ENCODE peak calls at places on chromosomes 13 and 19, in six cellular contexts. C, I, N, E, P and L are unnamed samples.

GRCh38 chr13:33057019-33057785 is 41.0 kb downstream of the KL start:
- DNase-seq in C (peak), I (no peak), N (no peak), E (peak), P (peak), L (peak)

GRCh38 chr13:110553417-110553816 is 8.1 kb downstream of the RAB20 start:
- DNase-seq in C (no peak), I (no peak), N (no peak), E (no peak), P (no peak), L (no peak)

GRCh38 chr13:44197791-44198770 is 175.5 kb upstream of the SERP2 start:
- DNase-seq in C (peak), I (no peak), N (no peak), E (no peak), P (no peak), L (peak)

GRCh38 chr13:38819053-38819452 is 132.2 kb downstream of the FREM2 start:
- DNase-seq in C (no peak), I (no peak), N (no peak), E (no peak), P (no peak), L (no peak)

GRCh38 chr13:34044660-34045080 is 226.7 kb downstream of the RFC3 start:
- DNase-seq in C (peak), I (no peak), N (no peak), E (no peak), P (no peak), L (peak)

GRCh38 chr13:98313938-98314292 is 136.8 kb upstream of the RNF113B start:
- DNase-seq in C (no peak), I (no peak), N (no peak), E (no peak), P (no peak), L (no peak)

GRCh38 chr13:24802074-24802473 is 38.1 kb downstream of the RNF17 start:
- DNase-seq in C (no peak), I (no peak), N (no peak), E (no peak), P (no peak), L (peak)

GRCh38 chr13:110565296-110565695 is 3.8 kb upstream of the RAB20 start:
- DNase-seq in C (no peak), I (no peak), N (no peak), E (no peak), P (peak), L (no peak)

GRCh38 chr13:100506600-100507422 is 81.8 kb downstream of the GGACT start:
- DNase-seq in C (no peak), I (no peak), N (no peak), E (no peak), P (no peak), L (no peak)

GRCh38 chr13:51801631-51802099 is 2.3 kb downstream of the DHRS12 start:
- DNase-seq in C (no peak), I (no peak), N (no peak), E (peak), P (peak), L (no peak)

GRCh38 chr19:3698386-3698950 is 1.8 kb downstream of the PIP5K1C start:
- DNase-seq in C (peak), I (no peak), N (no peak), E (no peak), P (no peak), L (peak)

GRCh38 chr13:39586142-39586541 is 16.9 kb downstream of the LHFPL6 start:
- DNase-seq in C (no peak), I (no peak), N (no peak), E (no peak), P (no peak), L (no peak)

GRCh38 chr13:76672422-76672821 is 213.8 kb downstream of the KCTD12 start:
- DNase-seq in C (peak), I (no peak), N (no peak), E (no peak), P (no peak), L (no peak)

GRCh38 chr19:10764340-10764894 is 46.5 kb downstream of the DNM2 start:
- DNase-seq in C (no peak), I (no peak), N (no peak), E (no peak), P (no peak), L (no peak)

GRCh38 chr19:2387367-2388288 is 27.6 kb downstream of the TMPRSS9 start:
- DNase-seq in C (no peak), I (no peak), N (no peak), E (no peak), P (no peak), L (no peak)

GRCh38 chr13:49958321-49958720 is 22.2 kb upstream of the SPRYD7 start:
- DNase-seq in C (peak), I (no peak), N (no peak), E (no peak), P (no peak), L (no peak)

GRCh38 chr19:48881741-48882657 is 9.8 kb downstream of the PPP1R15A start:
- DNase-seq in C (no peak), I (peak), N (peak), E (no peak), P (peak), L (peak)

GRCh38 chr19:8253678-8254077 is 44.5 kb downstream of the CERS4 start:
- DNase-seq in C (peak), I (no peak), N (no peak), E (no peak), P (no peak), L (no peak)

GRCh38 chr19:34499155-34499834 is 17.7 kb downstream of the WTIP start:
- DNase-seq in C (no peak), I (no peak), N (no peak), E (no peak), P (no peak), L (no peak)

GRCh38 chr13:34577051-34577450 is 365.0 kb upstream of the NBEA start:
- DNase-seq in C (no peak), I (no peak), N (no peak), E (no peak), P (no peak), L (peak)

GRCh38 chr19:575527-576506 is 3.4 kb downstream of the BSG start:
- DNase-seq in C (peak), I (no peak), N (no peak), E (no peak), P (no peak), L (no peak)

GRCh38 chr19:577439-578392 is 5.3 kb downstream of the BSG start:
- DNase-seq in C (no peak), I (no peak), N (no peak), E (no peak), P (no peak), L (no peak)

GRCh38 chr19:574658-575526 is 2.5 kb downstream of the BSG start:
- DNase-seq in C (peak), I (no peak), N (no peak), E (no peak), P (no peak), L (peak)

GRCh38 chr19:579111-579841 is 6.9 kb downstream of the BSG start:
- DNase-seq in C (no peak), I (no peak), N (no peak), E (no peak), P (no peak), L (no peak)

DNA sequence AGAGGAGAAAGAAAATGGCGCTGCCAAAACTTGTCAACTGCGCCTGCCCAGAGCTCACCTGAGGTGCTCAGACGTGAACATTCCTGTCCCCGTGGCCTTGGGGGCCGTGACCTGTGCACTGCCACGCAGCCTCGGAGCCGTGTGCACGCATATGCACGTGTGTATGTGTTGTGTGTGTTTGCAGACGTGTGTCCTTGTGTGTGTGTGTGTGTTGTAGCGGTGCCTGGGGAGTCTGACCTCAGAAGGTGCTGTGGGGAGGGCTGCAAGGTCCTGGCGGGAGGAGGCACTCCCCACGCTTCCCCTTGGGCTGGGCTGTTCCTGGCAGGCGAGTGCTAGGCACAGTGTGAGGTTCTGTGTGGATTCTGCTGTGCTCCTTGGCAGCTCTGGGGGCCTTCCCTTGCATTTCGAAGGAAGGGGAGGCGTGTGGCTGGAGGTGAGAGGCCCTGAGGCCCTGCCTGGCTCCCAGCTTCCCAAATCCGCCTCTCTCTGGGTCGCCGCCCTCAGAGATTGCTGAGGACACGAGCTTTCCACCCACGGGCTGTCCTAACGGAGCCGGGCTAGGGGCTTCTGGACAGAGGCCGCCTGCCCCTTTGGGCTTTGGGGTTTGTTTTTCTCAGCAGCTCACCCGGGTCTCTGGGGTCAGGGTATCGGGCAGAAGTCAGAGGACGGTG is 4.5 kb downstream of the BSG start:
- DNase-seq in C (no peak), I (no peak), N (no peak), E (no peak), P (no peak), L (no peak)
- H2BK5ac ChIP-seq in C (no peak), I (peak), N (no peak), E (peak), P (no peak), L (no peak)

GRCh38 chr19:18712981-18713380 is 29.5 kb downstream of the CRTC1 start:
- DNase-seq in C (peak), I (no peak), N (no peak), E (no peak), P (peak), L (peak)
- H3K27ac ChIP-seq in C (no peak), I (no peak), N (no peak), E (no peak), P (no peak), L (no peak)

GRCh38 chr19:13165091-13165997 is 15.1 kb downstream of the IER2 start:
- DNase-seq in C (no peak), I (no peak), N (no peak), E (no peak), P (peak), L (peak)

GRCh38 chr19:13163609-13164364 is 13.6 kb downstream of the IER2 start:
- DNase-seq in C (peak), I (peak), N (peak), E (peak), P (peak), L (peak)

GRCh38 chr19:13160557-13160956 is 10.3 kb downstream of the IER2 start:
- DNase-seq in C (peak), I (no peak), N (no peak), E (no peak), P (no peak), L (peak)

GRCh38 chr19:13162749-13163608 is 12.8 kb downstream of the IER2 start:
- DNase-seq in C (peak), I (peak), N (peak), E (peak), P (peak), L (peak)

DNA sequence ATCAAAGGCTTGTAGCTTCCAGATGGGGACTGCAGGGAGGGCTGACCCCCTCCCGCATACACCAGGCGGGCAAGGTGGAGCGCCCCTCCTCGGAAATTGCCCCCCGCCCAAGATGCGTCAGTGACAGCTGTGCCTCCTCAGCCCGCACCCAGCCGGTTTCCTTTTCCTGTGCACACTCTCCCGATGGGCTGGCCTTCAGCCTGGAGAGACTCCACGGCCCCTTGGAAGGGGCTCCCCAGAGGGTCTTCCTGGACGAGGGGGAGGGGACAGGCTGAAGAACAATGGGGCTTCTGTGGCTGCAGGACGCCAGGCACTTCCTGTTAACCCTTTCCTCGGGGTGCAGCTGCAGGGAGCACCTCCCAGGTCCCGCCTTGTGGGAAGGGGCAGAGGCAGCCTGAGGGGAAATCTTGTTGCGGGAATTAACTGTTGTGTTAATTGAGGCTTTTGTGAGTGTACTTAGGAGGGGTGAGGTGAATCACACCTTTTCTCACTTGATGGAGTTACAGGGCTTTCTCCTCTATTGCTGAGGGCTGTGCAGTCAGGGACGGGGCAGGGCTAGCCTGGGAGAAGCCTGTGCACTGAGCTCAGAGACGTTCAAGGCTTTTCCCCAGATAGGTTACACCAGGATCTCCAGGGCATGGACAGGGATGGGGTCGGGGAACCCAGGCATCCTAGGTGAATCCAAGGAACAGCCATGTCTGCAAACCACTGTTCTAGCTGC is 14.3 kb downstream of the IER2 start:
- DNase-seq in C (peak), I (peak), N (peak), E (peak), P (peak), L (peak)
- H3K4ac ChIP-seq in C (peak), I (peak), N (no peak), E (peak), P (peak), L (peak)

GRCh38 chr19:45886427-45887310 is 728 bp upstream of the IRF2BP1 start:
- DNase-seq in C (peak), I (peak), N (peak), E (peak), P (peak), L (peak)
- H2BK5ac ChIP-seq in C (peak), I (peak), N (no peak), E (peak), P (no peak), L (peak)

DNA sequence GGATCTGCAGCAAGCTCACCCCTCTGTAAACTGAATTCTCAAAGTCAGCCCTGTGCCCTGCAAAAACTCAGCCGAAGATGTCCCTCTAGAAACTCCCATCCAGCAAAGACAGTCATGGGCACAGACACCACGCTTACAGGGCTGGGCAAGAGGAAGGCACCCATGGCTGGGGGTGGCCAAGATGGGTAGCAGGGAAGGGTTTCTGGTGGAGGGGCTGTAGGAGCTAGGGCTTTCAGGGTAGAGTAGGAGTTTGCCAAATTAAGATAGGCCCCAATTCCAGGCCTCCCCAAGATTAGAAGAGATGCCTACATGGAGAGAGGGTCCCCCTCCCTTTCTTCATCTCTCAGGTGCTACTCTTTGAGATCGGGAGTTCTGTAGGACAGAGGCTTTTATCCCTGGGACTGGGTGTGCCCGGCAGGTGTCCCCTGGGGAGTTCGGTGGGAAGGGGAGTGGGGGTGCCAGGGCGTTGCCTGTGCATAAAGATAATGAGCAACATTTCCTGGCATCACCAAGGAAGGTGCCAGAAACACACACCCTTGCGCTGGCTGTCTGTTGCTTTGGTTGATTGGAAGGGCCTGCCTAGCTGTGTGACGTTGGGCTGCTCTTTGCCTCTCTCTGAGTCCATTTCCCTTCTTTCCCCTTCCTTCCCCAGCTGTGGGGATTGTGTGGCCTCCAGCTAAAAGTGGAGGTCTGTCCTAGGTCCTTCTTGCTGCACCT is 9.4 kb downstream of the NRTN start:
- DNase-seq in C (no peak), I (no peak), N (no peak), E (no peak), P (no peak), L (no peak)
- H3K27ac ChIP-seq in C (no peak), I (no peak), N (no peak), E (no peak), P (no peak), L (no peak)